ENCODE peak calls at places on chromosomes 5 and 9, in nine cellular contexts. J is BJ, D is fibroblast of lung, L is bronchial epithelial cell, X is astrocyte, A is kidney, S is body of pancreas, Q is SK-N-SH, M is adrenal gland. N is an unnamed sample.

GRCh38 chr9:76654051-76654461 is 110.2 kb upstream of the PCA3 start:
- DNase-seq in A (no peak), S (no peak), J (no peak), M (no peak), Q (no peak), L (no peak), D (no peak), X (peak), N (no peak)

GRCh38 chr5:125408582-125409069 is 662.2 kb upstream of the ZNF608 start:
- DNase-seq in L (peak), M (peak), S (no peak), A (no peak), X (peak), Q (no peak), J (peak), D (peak), N (peak)

GRCh38 chr5:104016650-104017049 is 454.1 kb upstream of the NUDT12 start:
- DNase-seq in X (peak), M (no peak), S (no peak), L (peak), J (peak), A (no peak), D (peak), Q (no peak), N (no peak)

GRCh38 chr5:119031905-119032304 is 39.0 kb upstream of the DMXL1 start:
- DNase-seq in S (no peak), D (no peak), X (peak), J (no peak), Q (no peak), M (peak), A (no peak), L (peak), N (no peak)

GRCh38 chr5:96146675-96147074 is 185.0 kb upstream of the ELL2 start:
- DNase-seq in Q (no peak), S (no peak), L (peak), D (peak), J (peak), X (peak), M (peak), A (no peak), N (peak)

GRCh38 chr5:61604076-61604475 is 272.0 kb downstream of the ZSWIM6 start:
- DNase-seq in Q (no peak), X (no peak), S (no peak), D (no peak), L (no peak), M (no peak), A (no peak), J (no peak), N (no peak)

GRCh38 chr9:89360465-89360864 is 42.2 kb downstream of the SECISBP2 start:
- DNase-seq in A (no peak), L (no peak), M (no peak), Q (no peak), D (no peak), S (no peak), X (no peak), J (no peak), N (no peak)

GRCh38 chr5:101163088-101163487 is 260.0 kb upstream of the ST8SIA4 start:
- DNase-seq in X (no peak), A (peak), M (no peak), D (no peak), Q (no peak), L (no peak), S (no peak), J (no peak), N (no peak)

DNA sequence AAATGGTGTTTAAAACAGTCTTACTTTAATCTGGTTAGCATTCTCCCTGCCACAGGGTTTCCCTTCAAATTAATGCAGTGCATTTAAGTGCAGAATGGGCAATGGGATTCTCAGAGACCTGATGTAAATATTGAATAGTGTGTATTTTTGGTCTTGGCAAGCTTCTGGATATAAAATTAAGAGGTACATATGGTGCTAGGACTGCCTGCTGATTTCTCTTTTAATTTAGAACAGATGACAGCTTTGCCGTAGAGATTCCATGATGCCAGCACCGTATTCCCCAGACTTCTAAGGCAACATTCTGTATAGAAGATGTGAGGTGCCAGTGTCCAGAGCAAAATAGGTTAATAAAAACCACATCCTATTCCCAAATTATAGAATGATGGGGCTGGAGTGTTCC is 1.9 kb downstream of the MTAP start:
- DNase-seq in J (no peak), S (no peak), X (no peak), D (no peak), L (no peak), M (no peak), A (no peak), Q (no peak), N (no peak)
- H3K4me3 ChIP-seq in J (no peak), S (no peak), X (peak), D (peak), L (no peak), M (no peak), A (no peak), Q (no peak), N (peak)

GRCh38 chr9:91775708-91776028 is 174.4 kb downstream of the ROR2 start:
- DNase-seq in S (no peak), A (no peak), Q (no peak), L (no peak), J (no peak), M (no peak), D (no peak), X (no peak), N (no peak)
- TF ChIP-seq CTCF in S (no peak), A (no peak), Q (peak), L (no peak), J (no peak), M (no peak), D (no peak), X (no peak), N (no peak)

GRCh38 chr5:171067540-171068130 is 205.8 kb downstream of the RANBP17 start:
- DNase-seq in D (no peak), L (no peak), M (no peak), X (no peak), A (no peak), J (no peak), S (no peak), Q (no peak), N (no peak)
- H3K4me3 ChIP-seq in D (no peak), L (no peak), M (no peak), X (no peak), A (no peak), J (no peak), S (no peak), Q (no peak), N (no peak)

DNA sequence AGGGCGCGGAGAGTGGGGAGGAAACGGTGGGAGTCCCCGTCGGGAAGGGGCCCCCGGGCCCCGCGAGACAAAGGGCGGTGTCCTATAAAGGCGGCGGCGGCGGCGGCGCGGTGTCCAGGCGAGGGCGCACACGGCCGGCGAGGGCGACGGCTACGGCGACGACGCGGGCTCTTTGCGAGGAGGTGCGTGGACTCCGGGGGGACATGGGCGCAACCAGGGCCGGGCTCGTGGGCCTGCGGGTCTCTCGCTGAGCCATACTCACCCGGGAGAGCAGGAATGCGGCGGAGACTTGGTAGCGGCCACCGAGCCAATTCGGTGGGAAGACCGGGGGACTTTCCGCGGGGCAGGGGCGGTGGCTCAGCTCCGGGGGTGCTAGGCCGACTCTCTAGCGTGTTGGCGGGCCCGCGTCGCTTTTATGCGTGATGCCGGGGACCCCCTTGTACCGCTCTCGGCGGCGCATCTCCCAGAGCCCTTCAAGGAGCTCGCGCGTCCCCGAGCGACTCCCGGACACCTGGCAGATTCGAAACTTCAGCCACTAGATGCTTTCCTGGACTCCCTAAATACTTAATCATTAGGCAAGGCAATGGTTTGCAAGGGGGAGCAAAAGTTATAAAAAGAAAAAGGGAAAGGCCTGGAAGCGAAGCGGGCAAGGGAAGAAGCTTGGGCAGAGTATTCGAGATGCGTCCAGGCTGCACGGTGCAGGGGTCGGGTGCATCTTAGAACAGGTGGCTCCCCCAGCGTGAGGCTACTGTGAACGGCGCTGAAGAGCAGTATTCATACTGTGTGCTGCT is 5.9 kb upstream of the TAL2 start:
- DNase-seq in L (no peak), J (no peak), S (peak), X (no peak), D (no peak), M (peak), Q (peak), A (peak), N (no peak)
- TF ChIP-seq CTCF in L (peak), J (peak), S (peak), X (no peak), D (no peak), M (peak), Q (peak), A (peak), N (no peak)

GRCh38 chr5:140631063-140631462 is 1.9 kb downstream of the CD14 start:
- DNase-seq in D (no peak), J (no peak), S (no peak), A (no peak), X (no peak), Q (no peak), M (peak), L (no peak), N (no peak)
- H3K4me3 ChIP-seq in D (no peak), J (no peak), S (no peak), A (peak), X (no peak), Q (no peak), M (no peak), L (no peak), N (no peak)

GRCh38 chr5:154316223-154316967 is 125.9 kb downstream of the GALNT10 start:
- DNase-seq in L (peak), X (no peak), A (no peak), D (no peak), J (no peak), Q (no peak), S (no peak), M (no peak), N (peak)
- TF ChIP-seq CTCF in L (no peak), X (no peak), A (no peak), D (no peak), J (no peak), Q (no peak), S (no peak), M (no peak), N (no peak)

DNA sequence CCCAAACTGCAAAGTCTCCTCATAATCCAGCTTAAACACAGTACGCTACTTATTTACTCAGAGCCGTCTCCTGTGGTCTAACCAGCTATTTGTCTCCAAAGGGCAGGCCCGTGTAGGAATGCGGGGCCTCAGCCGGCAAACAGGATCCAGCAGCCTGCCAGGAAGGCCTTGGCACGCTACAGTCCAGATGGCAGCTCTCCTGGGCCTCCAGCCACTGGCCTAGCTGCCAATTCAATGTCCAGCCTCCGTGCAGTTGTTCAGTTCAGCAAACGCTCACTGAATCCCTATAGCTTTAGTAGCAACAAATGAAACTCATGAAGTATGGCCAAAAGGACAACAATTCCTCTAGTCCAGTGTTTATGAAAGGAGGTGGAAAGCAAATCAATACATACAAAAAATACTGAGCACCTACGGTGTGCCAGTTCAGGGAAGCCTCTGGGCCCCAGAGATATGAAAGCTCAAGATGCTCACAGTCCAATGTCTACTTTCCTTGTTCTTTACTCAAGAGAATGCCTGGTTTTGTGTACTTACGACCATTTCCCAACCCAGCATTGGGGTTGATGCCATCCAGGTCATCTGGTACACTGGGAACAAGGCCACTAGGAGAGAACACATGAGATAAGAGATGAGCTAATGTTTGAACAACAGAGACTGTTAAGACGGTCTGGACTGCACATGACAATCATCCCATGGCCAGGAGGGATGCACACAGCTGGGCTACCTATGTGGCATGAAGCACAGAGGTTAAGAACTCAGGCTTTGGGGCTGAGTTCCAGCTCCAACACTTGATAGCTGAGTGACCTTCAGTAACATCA is 8.3 kb downstream of the CDK5RAP2 start:
- DNase-seq in M (peak), X (peak), Q (peak), J (peak), S (peak), D (peak), L (no peak), A (no peak), N (no peak)
- H3K4me3 ChIP-seq in M (no peak), X (no peak), Q (no peak), J (no peak), S (no peak), D (no peak), L (no peak), A (no peak), N (no peak)

GRCh38 chr9:75123696-75124095 is 35.4 kb downstream of the OSTF1 start:
- DNase-seq in D (no peak), Q (no peak), S (no peak), A (no peak), M (no peak), L (no peak), X (no peak), J (no peak), N (no peak)

GRCh38 chr9:75130621-75131020 is 42.3 kb downstream of the OSTF1 start:
- DNase-seq in D (peak), A (no peak), M (no peak), J (peak), S (no peak), Q (no peak), X (peak), L (no peak), N (no peak)

GRCh38 chr9:75132244-75132643 is 43.9 kb downstream of the OSTF1 start:
- DNase-seq in Q (no peak), A (no peak), S (no peak), D (no peak), X (no peak), M (no peak), J (no peak), L (no peak), N (no peak)

GRCh38 chr9:75131700-75132099 is 43.4 kb downstream of the OSTF1 start:
- DNase-seq in Q (no peak), J (no peak), M (no peak), A (no peak), X (no peak), S (no peak), L (no peak), D (no peak), N (no peak)

GRCh38 chr9:75128535-75128934 is 40.2 kb downstream of the OSTF1 start:
- DNase-seq in J (no peak), A (no peak), X (no peak), L (no peak), Q (no peak), D (no peak), S (no peak), M (no peak), N (no peak)
- TF ChIP-seq CTCF in J (no peak), A (no peak), X (no peak), L (no peak), Q (no peak), D (no peak), S (no peak), M (no peak), N (no peak)

N was measured in epithelial cell of proximal tubule.